ENCODE peak calls at places on chromosome 16, in four cellular contexts. One of them, this sample, is unnamed.

GRCh38 chr16:81478876-81479496 is 34.4 kb downstream of the CMIP start:
- DNase-seq in choroid plexus epithelial cell: peak
- DNase-seq in B cell: peak
- DNase-seq in NCI-H2081: no peak
- DNase-seq in this sample: peak

GRCh38 chr16:28104404-28104803 is 40.9 kb upstream of the GSG1L start:
- DNase-seq in choroid plexus epithelial cell: no peak
- DNase-seq in B cell: no peak
- DNase-seq in NCI-H2081: no peak
- DNase-seq in this sample: no peak

GRCh38 chr16:79286646-79287423 is 313.7 kb downstream of the MAF start:
- DNase-seq in choroid plexus epithelial cell: no peak
- DNase-seq in B cell: peak
- DNase-seq in NCI-H2081: peak
- DNase-seq in this sample: no peak

GRCh38 chr16:54462151-54462651 is 175.6 kb upstream of the IRX3 start:
- DNase-seq in choroid plexus epithelial cell: peak
- DNase-seq in B cell: no peak
- DNase-seq in NCI-H2081: no peak
- DNase-seq in this sample: no peak

GRCh38 chr16:52592216-52592592 is 45.3 kb upstream of the TOX3 start:
- DNase-seq in choroid plexus epithelial cell: no peak
- DNase-seq in B cell: no peak
- DNase-seq in NCI-H2081: no peak
- DNase-seq in this sample: no peak

GRCh38 chr16:9338068-9338467 is 246.6 kb downstream of the HAPSTR1 start:
- DNase-seq in choroid plexus epithelial cell: no peak
- DNase-seq in B cell: no peak
- DNase-seq in NCI-H2081: no peak
- DNase-seq in this sample: no peak

GRCh38 chr16:83305092-83305491 is 502.7 kb upstream of the HSBP1 start:
- DNase-seq in choroid plexus epithelial cell: peak
- DNase-seq in B cell: no peak
- DNase-seq in NCI-H2081: no peak
- DNase-seq in this sample: peak

GRCh38 chr16:57725077-57725953 is 10.3 kb upstream of the KATNB1 start:
- DNase-seq in choroid plexus epithelial cell: peak
- DNase-seq in B cell: no peak
- DNase-seq in NCI-H2081: no peak
- DNase-seq in this sample: peak

GRCh38 chr16:4184038-4184702 is 57.7 kb downstream of the SRL start:
- DNase-seq in choroid plexus epithelial cell: no peak
- DNase-seq in B cell: no peak
- DNase-seq in NCI-H2081: no peak
- DNase-seq in this sample: no peak

GRCh38 chr16:85270365-85270764 is 158.1 kb upstream of the CIBAR2 start:
- DNase-seq in choroid plexus epithelial cell: no peak
- DNase-seq in B cell: no peak
- DNase-seq in NCI-H2081: peak
- DNase-seq in this sample: no peak

GRCh38 chr16:17476414-17477259 is 5.9 kb upstream of the XYLT1 start:
- DNase-seq in choroid plexus epithelial cell: peak
- DNase-seq in B cell: peak
- DNase-seq in NCI-H2081: peak
- DNase-seq in this sample: peak

GRCh38 chr16:53546988-53547391 is 44.0 kb upstream of the AKTIP start:
- DNase-seq in choroid plexus epithelial cell: peak
- DNase-seq in B cell: no peak
- DNase-seq in NCI-H2081: no peak
- DNase-seq in this sample: peak

GRCh38 chr16:4570688-4571321 is 14.7 kb downstream of the C16orf96 start:
- DNase-seq in choroid plexus epithelial cell: no peak
- DNase-seq in B cell: no peak
- DNase-seq in NCI-H2081: no peak
- DNase-seq in this sample: no peak

GRCh38 chr16:7482028-7482427 is 149.4 kb downstream of the RBFOX1 start:
- DNase-seq in choroid plexus epithelial cell: no peak
- DNase-seq in B cell: no peak
- DNase-seq in NCI-H2081: peak
- DNase-seq in this sample: no peak

GRCh38 chr16:20409398-20410152 is at the start of gene ACSM5:
- DNase-seq in choroid plexus epithelial cell: no peak
- DNase-seq in B cell: no peak
- DNase-seq in NCI-H2081: no peak
- DNase-seq in this sample: no peak

GRCh38 chr16:72400257-72401078 is 228.5 kb upstream of the PMFBP1 start:
- DNase-seq in choroid plexus epithelial cell: peak
- DNase-seq in B cell: peak
- DNase-seq in NCI-H2081: peak
- DNase-seq in this sample: peak

GRCh38 chr16:3879258-3879886 is 1.1 kb downstream of the CREBBP start:
- DNase-seq in choroid plexus epithelial cell: peak
- DNase-seq in B cell: no peak
- DNase-seq in NCI-H2081: no peak
- DNase-seq in this sample: peak

GRCh38 chr16:47197536-47198179 is 53.9 kb upstream of the NETO2 start:
- DNase-seq in choroid plexus epithelial cell: peak
- DNase-seq in B cell: no peak
- DNase-seq in NCI-H2081: no peak
- DNase-seq in this sample: peak

GRCh38 chr16:25868041-25868600 is 176.4 kb downstream of the HS3ST4 start:
- DNase-seq in choroid plexus epithelial cell: no peak
- DNase-seq in B cell: no peak
- DNase-seq in NCI-H2081: no peak
- DNase-seq in this sample: no peak

GRCh38 chr16:50290856-50291255 is 24.5 kb downstream of the ADCY7 start:
- DNase-seq in choroid plexus epithelial cell: no peak
- DNase-seq in B cell: no peak
- DNase-seq in NCI-H2081: no peak
- DNase-seq in this sample: no peak

GRCh38 chr16:90004577-90004976 is 14.7 kb downstream of the DBNDD1 start:
- DNase-seq in choroid plexus epithelial cell: no peak
- DNase-seq in B cell: no peak
- DNase-seq in NCI-H2081: no peak
- DNase-seq in this sample: no peak

GRCh38 chr16:19542138-19542821 is 13.2 kb upstream of the VPS35L start:
- DNase-seq in choroid plexus epithelial cell: no peak
- DNase-seq in B cell: no peak
- DNase-seq in NCI-H2081: peak
- DNase-seq in this sample: no peak

GRCh38 chr16:78665373-78665772 is 565.9 kb downstream of the WWOX start:
- DNase-seq in choroid plexus epithelial cell: no peak
- DNase-seq in B cell: no peak
- DNase-seq in NCI-H2081: no peak
- DNase-seq in this sample: no peak

GRCh38 chr16:16071631-16072244 is 122.3 kb downstream of the ABCC1 start:
- DNase-seq in choroid plexus epithelial cell: peak
- DNase-seq in B cell: no peak
- DNase-seq in NCI-H2081: no peak
- DNase-seq in this sample: peak

GRCh38 chr16:27405546-27406451 is 3.8 kb downstream of the IL21R start:
- DNase-seq in choroid plexus epithelial cell: no peak
- DNase-seq in B cell: no peak
- DNase-seq in NCI-H2081: no peak
- DNase-seq in this sample: no peak

GRCh38 chr16:89330177-89330856 is 112.8 kb downstream of the ZNF778 start:
- DNase-seq in choroid plexus epithelial cell: peak
- DNase-seq in B cell: no peak
- DNase-seq in NCI-H2081: no peak
- DNase-seq in this sample: peak

GRCh38 chr16:67428146-67428731 is 2.7 kb upstream of the HSD11B2 start:
- DNase-seq in choroid plexus epithelial cell: peak
- DNase-seq in B cell: peak
- DNase-seq in NCI-H2081: peak
- DNase-seq in this sample: peak

GRCh38 chr16:62678796-62679195 is 642.6 kb upstream of the CDH8 start:
- DNase-seq in choroid plexus epithelial cell: no peak
- DNase-seq in B cell: no peak
- DNase-seq in NCI-H2081: no peak
- DNase-seq in this sample: no peak